ENCODE peak calls at places on chromosomes 5 and 9, in five cellular contexts. C is A549, K is GM12878, O is H1, W is K562. N is an unnamed sample.

GRCh38 chr5:143860211-143860610 is 48.2 kb downstream of the HMHB1 start:
- DNase-seq in C (peak; percentile 12), K (no peak), O (no peak), W (no peak), N (peak; percentile 25)

GRCh38 chr9:131001021-131001420 is 8.0 kb upstream of the LAMC3 start:
- DNase-seq in K (no peak), O (no peak), C (no peak), W (no peak), N (no peak)

GRCh38 chr5:1008451-1009358 is at the start of gene NKD2:
- DNase-seq in C (peak; percentile 75), K (no peak), W (peak; percentile 89), O (peak; percentile 90), N (no peak)

GRCh38 chr5:54080833-54081232 is 229.5 kb downstream of the ARL15 start:
- DNase-seq in C (no peak), W (no peak), K (no peak), O (no peak), N (no peak)

GRCh38 chr9:137234055-137234697 is 3.5 kb downstream of the SLC34A3 start:
- DNase-seq in K (no peak), C (no peak), O (no peak), W (peak; percentile 28), N (no peak)

GRCh38 chr5:131281133-131281867 is 17.4 kb downstream of the CDC42SE2 start:
- DNase-seq in W (no peak), C (no peak), K (no peak), O (no peak), N (peak; percentile 34)

GRCh38 chr5:38607396-38607795 is 51.0 kb upstream of the LIFR start:
- DNase-seq in K (no peak), W (peak; percentile 22), O (no peak), C (no peak), N (no peak)

GRCh38 chr5:122151640-122152039 is 22.3 kb downstream of the ZNF474 start:
- DNase-seq in W (no peak), K (no peak), O (no peak), C (no peak), N (no peak)

DNA sequence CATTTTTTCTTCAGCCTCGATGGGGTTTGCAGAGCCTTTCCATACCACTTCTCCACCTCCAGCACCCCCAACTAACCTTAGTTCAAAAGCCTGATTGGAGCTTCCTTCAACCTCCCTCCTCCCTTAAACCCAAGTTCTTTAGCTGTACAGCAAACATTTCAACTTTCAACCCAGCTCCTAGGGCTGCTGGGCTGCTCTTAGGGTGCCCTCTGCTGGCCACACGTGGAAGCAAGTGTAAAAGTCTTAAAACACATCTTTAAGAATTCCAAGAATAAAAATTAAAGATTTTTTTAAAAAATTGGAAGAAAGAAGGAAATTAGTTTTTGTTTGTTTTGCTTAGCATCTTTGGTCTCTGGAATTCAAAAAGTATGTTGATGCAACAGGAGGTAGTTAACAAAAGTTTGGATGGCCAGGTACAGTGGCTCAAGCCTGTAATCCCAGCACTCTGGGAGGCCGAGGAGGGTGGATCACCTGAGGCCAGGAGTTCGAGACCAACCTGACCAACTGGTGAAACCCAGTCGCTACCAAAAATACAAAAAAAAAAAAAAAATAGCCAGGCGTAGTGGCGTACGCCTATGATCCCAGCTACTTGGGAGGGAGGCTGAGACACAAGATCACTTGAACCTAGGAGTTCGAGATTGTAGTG is 15.5 kb upstream of the HSD17B3 start:
- DNase-seq in K (no peak), C (peak; percentile 60), W (peak; percentile 69), O (peak; percentile 66), N (peak; percentile 27)
- TF ChIP-seq KDM1A in K (no peak), C (no peak), W (no peak), O (no peak), N (no peak)

DNA sequence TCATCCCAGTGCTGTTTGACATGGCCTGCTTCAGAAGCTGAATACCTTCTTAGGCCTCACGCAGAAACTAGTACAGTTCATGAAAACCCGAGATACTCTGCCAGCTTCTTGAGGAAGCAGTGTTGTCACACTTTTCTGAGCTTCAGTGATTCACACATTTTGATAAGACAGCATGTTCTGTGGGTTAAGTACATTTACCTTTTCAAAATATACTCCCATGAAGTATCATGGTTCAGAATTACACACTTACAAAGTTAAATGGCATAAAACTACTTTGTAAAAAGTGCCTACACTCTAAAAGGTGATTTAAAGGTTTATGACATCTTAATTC is 56.9 kb downstream of the VCAN start:
- DNase-seq in O (no peak), K (no peak), W (no peak), C (no peak), N (no peak)
- TF ChIP-seq HDAC2 in O (no peak), K (no peak), W (no peak), C (no peak), N (no peak)

GRCh38 chr5:180804129-180804601 is 1.6 kb upstream of the MGAT1 start:
- DNase-seq in K (no peak), W (no peak), C (no peak), O (no peak), N (no peak)

GRCh38 chr5:180799902-180800801 is 2.5 kb downstream of the MGAT1 start:
- DNase-seq in W (no peak), C (no peak), O (no peak), K (no peak), N (no peak)

GRCh38 chr5:180803181-180804128 is 849 bp upstream of the MGAT1 start:
- DNase-seq in O (no peak), W (peak; percentile 60), K (peak; percentile 85), C (no peak), N (peak; percentile 48)

GRCh38 chr5:180801596-180802324 is 846 bp downstream of the MGAT1 start:
- DNase-seq in K (no peak), C (no peak), O (no peak), W (no peak), N (no peak)

DNA sequence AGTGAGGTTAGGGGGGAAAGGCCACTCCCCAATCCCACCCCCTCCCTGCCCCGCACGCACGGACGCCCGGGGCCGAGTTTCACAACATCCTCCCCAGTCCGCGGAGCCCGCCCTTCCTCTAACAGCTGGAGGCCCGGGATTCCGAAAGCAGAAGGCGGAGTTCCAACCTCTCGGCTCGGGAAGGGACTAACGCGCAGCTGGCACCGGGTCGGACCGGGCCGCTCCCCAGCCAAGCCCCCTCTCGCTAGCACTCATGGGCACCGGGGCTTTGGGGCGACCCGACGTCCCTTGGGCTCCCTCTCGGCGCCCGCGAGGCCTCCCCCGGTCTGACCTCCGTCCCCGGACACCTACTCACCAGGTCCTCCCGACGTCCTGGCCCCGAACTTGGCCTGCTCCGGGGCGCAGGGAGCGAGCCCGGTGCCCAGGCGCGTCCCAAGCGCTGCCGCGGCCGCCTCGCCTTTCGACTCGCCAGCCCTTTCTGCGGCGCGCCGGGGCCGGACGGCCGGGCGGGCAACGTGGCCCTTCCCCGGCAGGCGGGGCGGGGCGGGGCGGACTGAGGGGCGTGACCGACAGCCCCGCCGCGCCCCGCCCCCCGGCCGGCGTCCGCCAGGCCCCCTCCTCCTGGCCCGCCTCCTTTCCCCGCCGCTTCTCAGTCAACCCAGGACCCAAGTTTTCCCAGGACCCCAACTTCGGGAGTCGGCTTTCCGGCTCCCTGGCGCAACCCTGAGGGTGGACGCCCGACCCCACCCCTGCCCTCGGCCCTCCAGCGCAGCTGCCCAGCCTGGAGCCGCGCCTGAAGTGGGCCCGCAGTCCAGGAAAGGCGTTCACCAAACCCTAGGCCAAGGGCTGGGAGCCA is at the start of gene MGAT1:
- DNase-seq in K (no peak), C (peak; percentile 79), O (peak; percentile 90), W (peak; percentile 93), N (peak; percentile 65)
- TF ChIP-seq KDM1A in K (no peak), C (no peak), O (no peak), W (no peak), N (no peak)

GRCh38 chr9:136049451-136050265 is 45.4 kb downstream of the NACC2 start:
- DNase-seq in C (no peak), K (no peak), W (no peak), O (no peak), N (no peak)

GRCh38 chr9:136050266-136050705 is 44.8 kb downstream of the NACC2 start:
- DNase-seq in W (no peak), C (no peak), K (no peak), O (peak; percentile 70), N (no peak)

GRCh38 chr9:136047076-136047774 is 47.9 kb downstream of the NACC2 start:
- DNase-seq in O (no peak), W (no peak), K (no peak), C (no peak), N (no peak)

GRCh38 chr9:136047775-136048559 is 47.1 kb downstream of the NACC2 start:
- DNase-seq in K (no peak), C (no peak), O (no peak), W (no peak), N (no peak)

GRCh38 chr9:136048560-136049411 is 46.3 kb downstream of the NACC2 start:
- DNase-seq in C (no peak), W (no peak), K (no peak), O (no peak), N (no peak)
- TF ChIP-seq HDAC2 in C (no peak), W (no peak), K (no peak), O (no peak), N (no peak)

DNA sequence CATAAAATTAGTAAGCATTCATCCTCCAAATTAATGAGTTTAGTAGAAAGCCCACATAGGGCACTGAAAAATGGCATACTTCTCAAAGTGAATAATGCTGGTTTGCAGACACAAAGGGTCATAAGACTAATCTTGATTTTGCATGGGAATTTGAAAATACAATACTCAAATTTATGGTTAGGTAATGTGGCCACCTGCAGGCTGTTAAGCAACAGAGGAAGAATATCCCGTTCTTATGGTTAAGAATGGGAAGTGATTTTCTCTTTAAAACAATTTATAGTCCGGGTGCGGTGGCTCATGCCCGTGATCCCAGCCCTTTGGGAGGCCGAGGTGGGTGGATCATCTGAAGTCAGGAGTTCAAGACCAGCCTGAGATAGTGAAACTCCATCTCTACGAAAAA is 9.4 kb upstream of the PLCXD3 start:
- DNase-seq in C (no peak), K (no peak), W (no peak), O (no peak), N (no peak)
- TF ChIP-seq KDM1A in C (no peak), K (no peak), W (no peak), O (no peak), N (no peak)

GRCh38 chr5:100595152-100595811 is 60.1 kb downstream of the FAM174A start:
- DNase-seq in O (no peak), C (peak; percentile 6), W (no peak), K (no peak), N (peak; percentile 53)
- TF ChIP-seq HDAC2 in O (no peak), C (no peak), W (no peak), K (no peak), N (no peak)

GRCh38 chr9:133484671-133485437 is 6.0 kb upstream of the SLC2A6 start:
- DNase-seq in O (no peak), C (no peak), K (no peak), W (peak; percentile 44), N (no peak)
- TF ChIP-seq KDM1A in O (no peak), C (no peak), K (no peak), W (no peak), N (no peak)

DNA sequence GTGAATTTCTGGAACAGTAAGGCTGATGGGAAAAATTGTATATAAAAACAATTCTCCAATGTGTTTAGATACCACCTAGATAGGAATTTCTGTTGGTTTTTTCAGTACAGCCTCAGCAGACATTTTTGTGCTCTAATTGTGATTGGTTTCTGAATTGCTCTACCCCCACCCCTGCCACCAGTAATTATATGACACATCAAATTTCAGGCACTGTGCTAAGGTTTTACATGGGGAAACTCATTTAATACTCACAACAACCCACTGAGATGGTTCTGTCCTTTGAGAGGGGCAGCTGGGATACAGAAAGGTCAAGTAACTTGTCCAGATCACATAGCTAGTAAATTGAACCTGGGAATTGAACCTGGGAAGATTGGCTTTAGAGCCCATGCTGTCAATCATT is 288.0 kb downstream of the ARHGEF28 start:
- DNase-seq in O (no peak), W (no peak), C (no peak), K (no peak), N (no peak)
- TF ChIP-seq HDAC2 in O (no peak), W (no peak), C (no peak), K (no peak), N (no peak)